ENCODE peak calls at places on chromosome 5, in eight cellular contexts. H is type B pancreatic cell; W is AG10803; Q is AG09319; F is fibroblast of the aortic adventitia; Z is BE2C; J is stimulated activated CD4-positive, alpha-beta T cell treated with anti-CD3 and anti-CD28 coated beads, TNF-alpha, amount 100 ng/mL, for 24 hours; T is NCI-H460. E is an unnamed sample.

GRCh38 chr5:137752873-137753226 is 1.3 kb downstream of the HNRNPA0 start:
- DNase-seq in H (no peak), W (peak), Q (no peak), F (peak), Z (no peak), J (no peak), T (no peak), E (no peak)

GRCh38 chr5:102809033-102809432 is 53.9 kb downstream of the PAM start:
- DNase-seq in H (no peak), W (no peak), Q (no peak), F (no peak), Z (no peak), J (no peak), T (no peak), E (no peak)

GRCh38 chr5:148909766-148910165 is 83.4 kb downstream of the ADRB2 start:
- DNase-seq in H (no peak), W (no peak), Q (no peak), F (no peak), Z (no peak), J (no peak), T (no peak), E (no peak)

GRCh38 chr5:88727705-88728313 is 155.2 kb downstream of the MEF2C start:
- DNase-seq in H (no peak), W (peak), Q (peak), F (peak), Z (no peak), J (no peak), T (peak), E (no peak)

GRCh38 chr5:135737701-135738563 is 96.5 kb upstream of the SLC25A48 start:
- DNase-seq in H (peak), W (no peak), Q (no peak), F (no peak), Z (no peak), J (no peak), T (no peak), E (no peak)

GRCh38 chr5:27708579-27708978 is 670.2 kb upstream of the CDH9 start:
- DNase-seq in H (no peak), W (no peak), Q (no peak), F (no peak), Z (no peak), J (no peak), T (no peak), E (no peak)

GRCh38 chr5:75610201-75610600 is 1.1 kb upstream of the ANKDD1B start:
- DNase-seq in H (no peak), W (no peak), Q (no peak), F (no peak), Z (no peak), J (no peak), T (no peak), E (no peak)

GRCh38 chr5:77232959-77233358 is 22.5 kb downstream of the PDE8B start:
- DNase-seq in H (no peak), W (no peak), Q (no peak), F (no peak), Z (no peak), J (no peak), T (no peak), E (no peak)

GRCh38 chr5:82812575-82812974 is 264.6 kb downstream of the TMEM167A start:
- DNase-seq in H (no peak), W (peak), Q (peak), F (peak), Z (no peak), J (no peak), T (no peak), E (no peak)

GRCh38 chr5:110852053-110852452 is 113.2 kb downstream of the SLC25A46 start:
- DNase-seq in H (no peak), W (no peak), Q (no peak), F (no peak), Z (no peak), J (no peak), T (no peak), E (no peak)

GRCh38 chr5:16616536-16617271 is at the start of gene RETREG1:
- DNase-seq in H (peak), W (no peak), Q (no peak), F (no peak), Z (peak), J (peak), T (peak), E (peak)

GRCh38 chr5:83418659-83419321 is 52.8 kb upstream of the VCAN start:
- DNase-seq in H (no peak), W (no peak), Q (no peak), F (no peak), Z (no peak), J (no peak), T (no peak), E (no peak)

GRCh38 chr5:62942384-62942783 is 363.8 kb downstream of the LRRC70 start:
- DNase-seq in H (no peak), W (no peak), Q (no peak), F (no peak), Z (no peak), J (no peak), T (no peak), E (no peak)

GRCh38 chr5:1214163-1214935 is 10.8 kb upstream of the SLC6A18 start:
- DNase-seq in H (no peak), W (no peak), Q (no peak), F (no peak), Z (no peak), J (no peak), T (no peak), E (no peak)

GRCh38 chr5:10018670-10019069 is 231.0 kb downstream of the ATPSCKMT start:
- DNase-seq in H (no peak), W (peak), Q (peak), F (peak), Z (no peak), J (no peak), T (no peak), E (no peak)

GRCh38 chr5:138177936-138178515 is 404 bp downstream of the BRD8 start:
- DNase-seq in H (no peak), W (peak), Q (no peak), F (peak), Z (peak), J (no peak), T (peak), E (no peak)

GRCh38 chr5:155049569-155050383 is 36.2 kb downstream of the KIF4B start:
- DNase-seq in H (no peak), W (no peak), Q (no peak), F (peak), Z (no peak), J (no peak), T (peak), E (no peak)

GRCh38 chr5:142301487-142302035 is 23.3 kb downstream of the SPRY4 start:
- DNase-seq in H (no peak), W (no peak), Q (no peak), F (no peak), Z (no peak), J (no peak), T (no peak), E (no peak)

GRCh38 chr5:143496928-143497327 is 93.4 kb upstream of the NR3C1 start:
- DNase-seq in H (no peak), W (no peak), Q (no peak), F (no peak), Z (no peak), J (no peak), T (no peak), E (no peak)

GRCh38 chr5:142871056-142871879 is 101.1 kb downstream of the ARHGAP26 start:
- DNase-seq in H (no peak), W (no peak), Q (no peak), F (no peak), Z (no peak), J (no peak), T (no peak), E (no peak)

GRCh38 chr5:8839361-8840055 is 706.4 kb downstream of the SEMA5A start:
- DNase-seq in H (no peak), W (no peak), Q (no peak), F (no peak), Z (no peak), J (no peak), T (no peak), E (no peak)

GRCh38 chr5:179768326-179769085 is 25.3 kb upstream of the LTC4S start:
- DNase-seq in H (no peak), W (no peak), Q (no peak), F (no peak), Z (no peak), J (no peak), T (no peak), E (no peak)

GRCh38 chr5:167295686-167296015 is 995.8 kb upstream of the WWC1 start:
- DNase-seq in H (no peak), W (peak), Q (no peak), F (peak), Z (no peak), J (no peak), T (no peak), E (no peak)